ENCODE peak calls at places on chromosomes 3 and 15, in nine cellular contexts. One of them, this sample, is unnamed.

GRCh38 chr3:194300392-194300758 is 50.8 kb downstream of the CPN2 start:
- DNase-seq in activated T-cell treated with anti-CD3 and anti-CD28 coated beads for 1 hour: no peak
- DNase-seq in IMR-90: peak; percentile 39
- DNase-seq in HCT116: no peak
- DNase-seq in pulmonary artery endothelial cell: no peak
- DNase-seq in activated CD8-positive, alpha-beta T cell treated with anti-CD3 and anti-CD28 coated beads, Interleukin-2, amount 10 ng/mL, durations not matched to agents 7 days and 5 days: no peak
- DNase-seq in activated naive CD4-positive, alpha-beta T cell treated with anti-CD3 and anti-CD28 coated beads, Interleukin-2, amount 10 ng/mL, durations not matched to agents 7 days and 5 days: no peak
- DNase-seq in GM12865: no peak
- DNase-seq in effector CD4-positive, alpha-beta T cell: no peak
- DNase-seq in this sample: no peak

GRCh38 chr3:106728315-106728821 is 648.9 kb upstream of the CCDC54 start:
- DNase-seq in activated T-cell treated with anti-CD3 and anti-CD28 coated beads for 1 hour: no peak
- DNase-seq in IMR-90: peak; percentile 98
- DNase-seq in HCT116: peak; percentile 42
- DNase-seq in pulmonary artery endothelial cell: peak; percentile 90
- DNase-seq in activated CD8-positive, alpha-beta T cell treated with anti-CD3 and anti-CD28 coated beads, Interleukin-2, amount 10 ng/mL, durations not matched to agents 7 days and 5 days: no peak
- DNase-seq in activated naive CD4-positive, alpha-beta T cell treated with anti-CD3 and anti-CD28 coated beads, Interleukin-2, amount 10 ng/mL, durations not matched to agents 7 days and 5 days: no peak
- DNase-seq in GM12865: no peak
- DNase-seq in effector CD4-positive, alpha-beta T cell: no peak
- DNase-seq in this sample: no peak

GRCh38 chr3:111769110-111769509 is 90.0 kb upstream of the PHLDB2 start:
- DNase-seq in activated T-cell treated with anti-CD3 and anti-CD28 coated beads for 1 hour: no peak
- DNase-seq in IMR-90: no peak
- DNase-seq in HCT116: no peak
- DNase-seq in pulmonary artery endothelial cell: no peak
- DNase-seq in activated CD8-positive, alpha-beta T cell treated with anti-CD3 and anti-CD28 coated beads, Interleukin-2, amount 10 ng/mL, durations not matched to agents 7 days and 5 days: no peak
- DNase-seq in activated naive CD4-positive, alpha-beta T cell treated with anti-CD3 and anti-CD28 coated beads, Interleukin-2, amount 10 ng/mL, durations not matched to agents 7 days and 5 days: no peak
- DNase-seq in GM12865: no peak
- DNase-seq in effector CD4-positive, alpha-beta T cell: no peak
- DNase-seq in this sample: no peak

GRCh38 chr15:85793641-85794597 is 806 bp downstream of the KLHL25 start:
- DNase-seq in activated T-cell treated with anti-CD3 and anti-CD28 coated beads for 1 hour: peak; percentile 19
- DNase-seq in IMR-90: peak; percentile 15
- DNase-seq in HCT116: no peak
- DNase-seq in pulmonary artery endothelial cell: no peak
- DNase-seq in activated CD8-positive, alpha-beta T cell treated with anti-CD3 and anti-CD28 coated beads, Interleukin-2, amount 10 ng/mL, durations not matched to agents 7 days and 5 days: peak; percentile 56
- DNase-seq in activated naive CD4-positive, alpha-beta T cell treated with anti-CD3 and anti-CD28 coated beads, Interleukin-2, amount 10 ng/mL, durations not matched to agents 7 days and 5 days: peak; percentile 66
- DNase-seq in GM12865: peak; percentile 41
- DNase-seq in effector CD4-positive, alpha-beta T cell: peak; percentile 14
- DNase-seq in this sample: peak; percentile 35

GRCh38 chr3:136409549-136409948 is 159.4 kb downstream of the PCCB start:
- DNase-seq in activated T-cell treated with anti-CD3 and anti-CD28 coated beads for 1 hour: no peak
- DNase-seq in IMR-90: no peak
- DNase-seq in HCT116: no peak
- DNase-seq in pulmonary artery endothelial cell: no peak
- DNase-seq in activated CD8-positive, alpha-beta T cell treated with anti-CD3 and anti-CD28 coated beads, Interleukin-2, amount 10 ng/mL, durations not matched to agents 7 days and 5 days: no peak
- DNase-seq in activated naive CD4-positive, alpha-beta T cell treated with anti-CD3 and anti-CD28 coated beads, Interleukin-2, amount 10 ng/mL, durations not matched to agents 7 days and 5 days: no peak
- DNase-seq in GM12865: no peak
- DNase-seq in effector CD4-positive, alpha-beta T cell: no peak
- DNase-seq in this sample: no peak

GRCh38 chr15:30953731-30954378 is 37.6 kb downstream of the MTMR10 start:
- DNase-seq in activated T-cell treated with anti-CD3 and anti-CD28 coated beads for 1 hour: no peak
- DNase-seq in IMR-90: peak; percentile 96
- DNase-seq in HCT116: peak; percentile 71
- DNase-seq in pulmonary artery endothelial cell: peak; percentile 5
- DNase-seq in activated CD8-positive, alpha-beta T cell treated with anti-CD3 and anti-CD28 coated beads, Interleukin-2, amount 10 ng/mL, durations not matched to agents 7 days and 5 days: no peak
- DNase-seq in activated naive CD4-positive, alpha-beta T cell treated with anti-CD3 and anti-CD28 coated beads, Interleukin-2, amount 10 ng/mL, durations not matched to agents 7 days and 5 days: no peak
- DNase-seq in GM12865: peak; percentile 16
- DNase-seq in effector CD4-positive, alpha-beta T cell: no peak
- DNase-seq in this sample: no peak

GRCh38 chr3:127791221-127791913 is 30.9 kb downstream of the MGLL start:
- DNase-seq in activated T-cell treated with anti-CD3 and anti-CD28 coated beads for 1 hour: no peak
- DNase-seq in IMR-90: peak; percentile 90
- DNase-seq in HCT116: no peak
- DNase-seq in pulmonary artery endothelial cell: no peak
- DNase-seq in activated CD8-positive, alpha-beta T cell treated with anti-CD3 and anti-CD28 coated beads, Interleukin-2, amount 10 ng/mL, durations not matched to agents 7 days and 5 days: peak; percentile 67
- DNase-seq in activated naive CD4-positive, alpha-beta T cell treated with anti-CD3 and anti-CD28 coated beads, Interleukin-2, amount 10 ng/mL, durations not matched to agents 7 days and 5 days: peak; percentile 37
- DNase-seq in GM12865: peak; percentile 69
- DNase-seq in effector CD4-positive, alpha-beta T cell: no peak
- DNase-seq in this sample: no peak

GRCh38 chr15:37517106-37517505 is 416.8 kb upstream of the MEIS2 start:
- DNase-seq in activated T-cell treated with anti-CD3 and anti-CD28 coated beads for 1 hour: no peak
- DNase-seq in IMR-90: no peak
- DNase-seq in HCT116: no peak
- DNase-seq in pulmonary artery endothelial cell: no peak
- DNase-seq in activated CD8-positive, alpha-beta T cell treated with anti-CD3 and anti-CD28 coated beads, Interleukin-2, amount 10 ng/mL, durations not matched to agents 7 days and 5 days: no peak
- DNase-seq in activated naive CD4-positive, alpha-beta T cell treated with anti-CD3 and anti-CD28 coated beads, Interleukin-2, amount 10 ng/mL, durations not matched to agents 7 days and 5 days: no peak
- DNase-seq in GM12865: no peak
- DNase-seq in effector CD4-positive, alpha-beta T cell: no peak
- DNase-seq in this sample: no peak

GRCh38 chr3:88307666-88308065 is 157.9 kb downstream of the C3orf38 start:
- DNase-seq in activated T-cell treated with anti-CD3 and anti-CD28 coated beads for 1 hour: no peak
- DNase-seq in IMR-90: no peak
- DNase-seq in HCT116: no peak
- DNase-seq in pulmonary artery endothelial cell: no peak
- DNase-seq in activated CD8-positive, alpha-beta T cell treated with anti-CD3 and anti-CD28 coated beads, Interleukin-2, amount 10 ng/mL, durations not matched to agents 7 days and 5 days: no peak
- DNase-seq in activated naive CD4-positive, alpha-beta T cell treated with anti-CD3 and anti-CD28 coated beads, Interleukin-2, amount 10 ng/mL, durations not matched to agents 7 days and 5 days: no peak
- DNase-seq in GM12865: no peak
- DNase-seq in effector CD4-positive, alpha-beta T cell: no peak
- DNase-seq in this sample: no peak

GRCh38 chr3:77081240-77081661 is 41.4 kb downstream of the ROBO2 start:
- DNase-seq in activated T-cell treated with anti-CD3 and anti-CD28 coated beads for 1 hour: no peak
- DNase-seq in IMR-90: peak; percentile 67
- DNase-seq in HCT116: no peak
- DNase-seq in pulmonary artery endothelial cell: no peak
- DNase-seq in activated CD8-positive, alpha-beta T cell treated with anti-CD3 and anti-CD28 coated beads, Interleukin-2, amount 10 ng/mL, durations not matched to agents 7 days and 5 days: no peak
- DNase-seq in activated naive CD4-positive, alpha-beta T cell treated with anti-CD3 and anti-CD28 coated beads, Interleukin-2, amount 10 ng/mL, durations not matched to agents 7 days and 5 days: no peak
- DNase-seq in GM12865: no peak
- DNase-seq in effector CD4-positive, alpha-beta T cell: no peak
- DNase-seq in this sample: no peak

GRCh38 chr3:122742234-122742633 is 51.4 kb downstream of the HSPBAP1 start:
- DNase-seq in activated T-cell treated with anti-CD3 and anti-CD28 coated beads for 1 hour: no peak
- DNase-seq in IMR-90: no peak
- DNase-seq in HCT116: no peak
- DNase-seq in pulmonary artery endothelial cell: no peak
- DNase-seq in activated CD8-positive, alpha-beta T cell treated with anti-CD3 and anti-CD28 coated beads, Interleukin-2, amount 10 ng/mL, durations not matched to agents 7 days and 5 days: no peak
- DNase-seq in activated naive CD4-positive, alpha-beta T cell treated with anti-CD3 and anti-CD28 coated beads, Interleukin-2, amount 10 ng/mL, durations not matched to agents 7 days and 5 days: no peak
- DNase-seq in GM12865: no peak
- DNase-seq in effector CD4-positive, alpha-beta T cell: no peak
- DNase-seq in this sample: no peak

GRCh38 chr15:74788716-74789151 is 6.9 kb downstream of the CSK start:
- DNase-seq in activated T-cell treated with anti-CD3 and anti-CD28 coated beads for 1 hour: no peak
- DNase-seq in IMR-90: no peak
- DNase-seq in HCT116: no peak
- DNase-seq in pulmonary artery endothelial cell: no peak
- DNase-seq in activated CD8-positive, alpha-beta T cell treated with anti-CD3 and anti-CD28 coated beads, Interleukin-2, amount 10 ng/mL, durations not matched to agents 7 days and 5 days: peak; percentile 90
- DNase-seq in activated naive CD4-positive, alpha-beta T cell treated with anti-CD3 and anti-CD28 coated beads, Interleukin-2, amount 10 ng/mL, durations not matched to agents 7 days and 5 days: peak; percentile 85
- DNase-seq in GM12865: peak; percentile 97
- DNase-seq in effector CD4-positive, alpha-beta T cell: peak; percentile 50
- DNase-seq in this sample: peak; percentile 55

GRCh38 chr15:56532766-56533455 is 68.0 kb upstream of the MNS1 start:
- DNase-seq in activated T-cell treated with anti-CD3 and anti-CD28 coated beads for 1 hour: no peak
- DNase-seq in IMR-90: no peak
- DNase-seq in HCT116: no peak
- DNase-seq in pulmonary artery endothelial cell: no peak
- DNase-seq in activated CD8-positive, alpha-beta T cell treated with anti-CD3 and anti-CD28 coated beads, Interleukin-2, amount 10 ng/mL, durations not matched to agents 7 days and 5 days: no peak
- DNase-seq in activated naive CD4-positive, alpha-beta T cell treated with anti-CD3 and anti-CD28 coated beads, Interleukin-2, amount 10 ng/mL, durations not matched to agents 7 days and 5 days: no peak
- DNase-seq in GM12865: peak; percentile 0
- DNase-seq in effector CD4-positive, alpha-beta T cell: no peak
- DNase-seq in this sample: no peak

GRCh38 chr3:52346623-52347530 is 30.8 kb downstream of the DNAH1 start:
- DNase-seq in activated T-cell treated with anti-CD3 and anti-CD28 coated beads for 1 hour: no peak
- DNase-seq in IMR-90: peak; percentile 84
- DNase-seq in HCT116: no peak
- DNase-seq in pulmonary artery endothelial cell: no peak
- DNase-seq in activated CD8-positive, alpha-beta T cell treated with anti-CD3 and anti-CD28 coated beads, Interleukin-2, amount 10 ng/mL, durations not matched to agents 7 days and 5 days: no peak
- DNase-seq in activated naive CD4-positive, alpha-beta T cell treated with anti-CD3 and anti-CD28 coated beads, Interleukin-2, amount 10 ng/mL, durations not matched to agents 7 days and 5 days: no peak
- DNase-seq in GM12865: no peak
- DNase-seq in effector CD4-positive, alpha-beta T cell: no peak
- DNase-seq in this sample: no peak

GRCh38 chr15:99442268-99442897 is 123.4 kb upstream of the MEF2A start:
- DNase-seq in activated T-cell treated with anti-CD3 and anti-CD28 coated beads for 1 hour: no peak
- DNase-seq in IMR-90: peak; percentile 90
- DNase-seq in HCT116: peak; percentile 35
- DNase-seq in pulmonary artery endothelial cell: peak; percentile 69
- DNase-seq in activated CD8-positive, alpha-beta T cell treated with anti-CD3 and anti-CD28 coated beads, Interleukin-2, amount 10 ng/mL, durations not matched to agents 7 days and 5 days: peak; percentile 21
- DNase-seq in activated naive CD4-positive, alpha-beta T cell treated with anti-CD3 and anti-CD28 coated beads, Interleukin-2, amount 10 ng/mL, durations not matched to agents 7 days and 5 days: peak; percentile 14
- DNase-seq in GM12865: no peak
- DNase-seq in effector CD4-positive, alpha-beta T cell: no peak
- DNase-seq in this sample: no peak

GRCh38 chr15:66369773-66370651 is 13.5 kb upstream of the TIPIN start:
- DNase-seq in activated T-cell treated with anti-CD3 and anti-CD28 coated beads for 1 hour: no peak
- DNase-seq in IMR-90: peak; percentile 20
- DNase-seq in HCT116: no peak
- DNase-seq in pulmonary artery endothelial cell: peak; percentile 61
- DNase-seq in activated CD8-positive, alpha-beta T cell treated with anti-CD3 and anti-CD28 coated beads, Interleukin-2, amount 10 ng/mL, durations not matched to agents 7 days and 5 days: peak; percentile 69
- DNase-seq in activated naive CD4-positive, alpha-beta T cell treated with anti-CD3 and anti-CD28 coated beads, Interleukin-2, amount 10 ng/mL, durations not matched to agents 7 days and 5 days: peak; percentile 53
- DNase-seq in GM12865: peak; percentile 74
- DNase-seq in effector CD4-positive, alpha-beta T cell: no peak
- DNase-seq in this sample: no peak

GRCh38 chr15:65211157-65211982 is at the start of gene CILP:
- DNase-seq in activated T-cell treated with anti-CD3 and anti-CD28 coated beads for 1 hour: no peak
- DNase-seq in IMR-90: peak; percentile 59
- DNase-seq in HCT116: no peak
- DNase-seq in pulmonary artery endothelial cell: no peak
- DNase-seq in activated CD8-positive, alpha-beta T cell treated with anti-CD3 and anti-CD28 coated beads, Interleukin-2, amount 10 ng/mL, durations not matched to agents 7 days and 5 days: no peak
- DNase-seq in activated naive CD4-positive, alpha-beta T cell treated with anti-CD3 and anti-CD28 coated beads, Interleukin-2, amount 10 ng/mL, durations not matched to agents 7 days and 5 days: no peak
- DNase-seq in GM12865: no peak
- DNase-seq in effector CD4-positive, alpha-beta T cell: no peak
- DNase-seq in this sample: no peak

GRCh38 chr15:42046597-42046996 is 25.8 kb upstream of the PLA2G4E start:
- DNase-seq in activated T-cell treated with anti-CD3 and anti-CD28 coated beads for 1 hour: no peak
- DNase-seq in IMR-90: no peak
- DNase-seq in HCT116: no peak
- DNase-seq in pulmonary artery endothelial cell: no peak
- DNase-seq in activated CD8-positive, alpha-beta T cell treated with anti-CD3 and anti-CD28 coated beads, Interleukin-2, amount 10 ng/mL, durations not matched to agents 7 days and 5 days: no peak
- DNase-seq in activated naive CD4-positive, alpha-beta T cell treated with anti-CD3 and anti-CD28 coated beads, Interleukin-2, amount 10 ng/mL, durations not matched to agents 7 days and 5 days: no peak
- DNase-seq in GM12865: no peak
- DNase-seq in effector CD4-positive, alpha-beta T cell: no peak
- DNase-seq in this sample: no peak

This sample was measured in memory B cell.